ENCODE peak calls at places on chromosomes 6 and 20, in five cellular contexts. Y is GM12878, T is HepG2, N is H1, J is K562. I is an unnamed sample.

GRCh38 chr6:24775520-24776058 is 852 bp downstream of the GMNN start:
- DNase-seq in J (no peak), T (peak; percentile 33), Y (no peak), N (no peak), I (no peak)

GRCh38 chr6:93675856-93676255 is 256.5 kb upstream of the EPHA7 start:
- DNase-seq in N (no peak), T (no peak), Y (no peak), J (no peak), I (no peak)

GRCh38 chr6:8180327-8181161 is 78.2 kb upstream of the EEF1E1 start:
- DNase-seq in Y (no peak), T (no peak), N (no peak), J (no peak), I (no peak)

GRCh38 chr6:72425003-72425681 is 196.7 kb upstream of the KCNQ5 start:
- DNase-seq in N (no peak), J (no peak), T (no peak), Y (no peak), I (no peak)

GRCh38 chr20:11790047-11790446 is 127.6 kb upstream of the BTBD3 start:
- DNase-seq in N (no peak), J (no peak), Y (no peak), T (no peak), I (no peak)

GRCh38 chr6:155224031-155224451 is 39.8 kb upstream of the CLDN20 start:
- DNase-seq in T (peak; percentile 79), N (no peak), Y (peak; percentile 81), J (no peak), I (no peak)

GRCh38 chr6:18362058-18362561 is 25.0 kb upstream of the RNF144B start:
- DNase-seq in Y (no peak), T (no peak), J (no peak), N (no peak), I (no peak)

GRCh38 chr6:85063611-85064010 is 299.2 kb upstream of the TBX18 start:
- DNase-seq in N (no peak), Y (no peak), T (no peak), J (no peak), I (no peak)

GRCh38 chr6:40343318-40343886 is 243.8 kb downstream of the LRFN2 start:
- DNase-seq in J (no peak), T (no peak), Y (no peak), N (peak; percentile 41), I (no peak)

GRCh38 chr20:52410746-52411317 is 219.3 kb upstream of the ZFP64 start:
- DNase-seq in J (no peak), T (no peak), Y (no peak), N (no peak), I (no peak)

GRCh38 chr6:134909701-134910595 is 40.0 kb downstream of the ALDH8A1 start:
- DNase-seq in J (no peak), T (no peak), N (no peak), Y (no peak), I (no peak)

GRCh38 chr20:3352203-3352602 is 55.3 kb downstream of the DNAAF9 start:
- DNase-seq in T (no peak), J (no peak), N (no peak), Y (no peak), I (no peak)

GRCh38 chr20:48609491-48609978 is 218.3 kb downstream of the PREX1 start:
- DNase-seq in T (peak; percentile 36), N (no peak), Y (peak; percentile 62), J (no peak), I (no peak)

GRCh38 chr20:40584128-40584819 is 104.8 kb downstream of the MAFB start:
- DNase-seq in J (no peak), T (no peak), Y (no peak), N (no peak), I (no peak)

GRCh38 chr20:51650685-51651134 is 108.2 kb upstream of the NFATC2 start:
- DNase-seq in N (no peak), Y (no peak), J (no peak), T (no peak), I (no peak)

GRCh38 chr20:35575958-35576357 is 34.1 kb downstream of the ERGIC3 start:
- DNase-seq in T (peak; percentile 62), Y (no peak), N (no peak), J (no peak), I (no peak)

DNA sequence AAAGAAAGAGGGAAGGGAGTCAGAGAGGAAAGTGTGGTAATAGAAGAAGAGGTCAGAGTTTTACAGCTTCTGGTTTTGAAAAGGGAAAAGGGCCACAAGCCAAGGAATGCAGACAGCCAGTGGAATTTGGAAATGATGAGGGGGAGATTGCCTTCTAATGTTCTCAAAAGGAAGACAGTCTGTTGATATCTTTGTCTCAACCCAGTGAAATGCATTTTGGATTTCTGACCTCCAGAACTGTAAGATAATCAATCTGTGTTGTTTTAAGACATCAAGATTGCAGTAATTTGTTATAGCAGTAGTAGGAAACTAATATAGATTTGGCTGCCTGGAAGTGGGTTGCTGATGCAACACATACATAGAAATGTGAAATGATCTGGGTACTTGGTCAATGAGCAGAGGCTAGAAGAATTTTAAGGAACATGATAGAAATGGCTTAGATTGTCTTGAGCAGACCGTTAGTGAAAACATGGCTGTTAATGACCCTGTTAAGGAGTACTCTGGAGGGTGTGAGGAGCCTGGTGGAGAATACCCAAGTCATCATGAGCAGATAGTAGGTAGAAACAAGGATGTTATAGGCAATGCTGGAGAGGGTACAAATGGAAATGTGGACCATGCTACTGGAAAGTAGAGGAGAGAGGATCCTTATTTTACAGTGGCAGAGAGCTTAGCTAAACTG is 255.8 kb upstream of the RAB32 start:
- DNase-seq in T (no peak), Y (no peak), N (no peak), J (no peak), I (no peak)
- TF ChIP-seq ATF2 in T (no peak), Y (no peak), N (no peak), J (no peak), I (no peak)

DNA sequence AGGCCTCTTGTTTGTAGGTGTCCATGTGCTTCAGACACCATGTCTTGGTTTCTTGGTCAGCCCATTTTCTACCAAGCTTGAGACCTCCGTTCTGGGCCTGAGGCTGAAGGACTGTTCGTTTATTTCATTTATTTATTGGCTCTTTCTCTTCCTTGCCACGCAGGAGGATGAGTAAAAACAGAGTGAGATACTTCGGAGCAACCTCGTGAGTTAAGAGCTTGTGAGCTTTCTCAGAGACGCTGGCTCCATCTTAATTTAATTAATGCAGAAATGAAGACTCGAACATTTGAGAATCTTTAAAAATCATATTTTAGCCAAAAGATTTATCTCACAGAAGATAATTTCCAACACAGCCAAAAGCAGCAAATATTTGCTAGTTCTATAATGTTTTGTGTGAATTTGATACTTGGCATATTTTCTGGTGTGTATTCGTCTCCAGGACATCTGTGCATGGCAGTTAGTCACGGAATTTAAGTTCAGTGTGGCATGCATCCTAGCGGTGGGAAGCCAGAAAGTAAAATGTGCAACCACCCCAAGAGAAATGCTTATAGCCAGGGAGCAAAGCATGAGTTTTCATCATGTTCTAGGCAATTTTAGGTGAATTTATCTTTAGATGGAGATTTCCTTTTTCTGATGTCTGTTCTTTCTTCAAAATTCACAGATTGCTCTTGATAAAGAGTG is 76.0 kb downstream of the THBS2 start:
- DNase-seq in T (no peak), J (no peak), Y (no peak), N (no peak), I (no peak)
- TF ChIP-seq CTCF in T (no peak), J (no peak), Y (no peak), N (no peak), I (no peak)

DNA sequence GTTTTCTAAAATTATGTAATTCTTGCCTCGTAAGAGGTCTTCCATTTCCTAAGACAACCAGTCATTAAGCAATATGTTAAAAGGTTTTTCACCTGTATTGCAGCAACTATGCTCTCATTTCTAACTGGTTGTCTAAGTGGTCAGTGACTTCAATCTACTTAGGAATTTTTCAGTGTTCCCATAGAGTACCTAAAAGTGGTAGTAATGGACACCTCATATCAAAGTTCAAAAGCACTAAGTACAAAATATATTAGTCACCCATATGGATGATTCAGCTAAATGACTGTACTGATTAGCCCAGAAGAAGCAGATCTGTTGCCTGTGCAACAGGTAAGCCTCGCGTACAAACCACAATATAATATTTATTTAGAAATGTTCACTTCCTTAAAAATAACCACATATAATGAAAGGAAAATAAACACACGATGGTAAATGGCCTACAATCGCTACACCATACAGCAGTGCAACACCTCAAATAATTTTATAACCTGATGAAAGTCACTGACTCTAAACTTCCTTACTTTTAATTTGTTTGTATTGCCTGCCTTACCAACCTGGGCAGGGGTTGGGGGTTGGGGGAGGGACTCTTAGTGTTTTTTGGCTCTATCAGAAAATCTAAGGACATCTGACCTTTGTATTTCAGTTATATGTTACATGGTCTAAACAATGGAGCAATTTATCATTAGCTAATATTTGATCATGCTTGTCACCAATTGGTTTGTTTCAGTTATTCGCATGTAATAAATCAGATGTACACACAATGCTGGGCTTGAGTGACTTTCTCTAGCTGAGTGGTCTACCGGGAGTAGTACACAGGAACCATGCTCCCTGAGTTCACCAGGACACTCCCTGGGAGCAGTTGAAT is 105.9 kb downstream of the HIVEP2 start:
- DNase-seq in J (no peak), N (no peak), Y (no peak), T (peak; percentile 73), I (no peak)
- TF ChIP-seq ATF2 in J (no peak), N (no peak), Y (no peak), T (no peak), I (no peak)

GRCh38 chr6:20946037-20946436 is 411.8 kb downstream of the CDKAL1 start:
- DNase-seq in Y (peak; percentile 43), N (no peak), J (peak; percentile 11), T (peak; percentile 35), I (no peak)
- TF ChIP-seq CTCF in Y (no peak), N (no peak), J (no peak), T (no peak), I (no peak)

GRCh38 chr6:119445666-119446622 is 96.4 kb upstream of the MAN1A1 start:
- DNase-seq in N (no peak), T (no peak), Y (no peak), J (peak; percentile 29), I (no peak)

GRCh38 chr6:119443993-119444641 is 94.6 kb upstream of the MAN1A1 start:
- DNase-seq in Y (no peak), J (no peak), N (no peak), T (no peak), I (no peak)

GRCh38 chr6:119444642-119445557 is 95.3 kb upstream of the MAN1A1 start:
- DNase-seq in Y (no peak), N (no peak), T (no peak), J (peak; percentile 56), I (no peak)

GRCh38 chr6:119440953-119441352 is 91.4 kb upstream of the MAN1A1 start:
- DNase-seq in N (no peak), Y (no peak), J (no peak), T (no peak), I (no peak)

DNA sequence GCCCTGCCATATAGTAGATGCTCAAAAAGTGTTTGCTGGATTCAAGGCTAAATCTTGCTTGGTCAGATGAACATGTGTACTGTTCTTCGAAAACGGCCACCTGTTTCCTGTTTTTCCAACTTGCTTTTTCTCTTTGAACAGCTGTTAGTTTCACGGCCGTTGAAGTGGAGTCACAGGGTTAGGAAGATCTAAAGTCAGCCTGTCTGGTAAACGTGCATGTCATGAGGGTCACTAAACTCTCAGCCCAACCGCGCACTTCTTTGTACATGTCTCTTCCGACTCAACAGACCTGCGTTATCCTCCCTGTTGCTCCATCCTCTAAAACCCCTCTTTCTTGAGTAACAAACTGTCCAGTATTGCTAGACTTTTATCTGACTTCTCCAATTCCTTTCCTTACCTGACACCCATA is 93.2 kb upstream of the MAN1A1 start:
- DNase-seq in J (no peak), Y (no peak), N (no peak), T (peak; percentile 4), I (no peak)
- TF ChIP-seq ATF2 in J (no peak), Y (no peak), N (no peak), T (no peak), I (no peak)